ENCODE peak calls at places on chromosomes 5 and 9, in nine cellular contexts. One of them, this sample, is unnamed.
A peak's percentile ranks its signal among the peaks of the same experiment; 100 is the strongest.

GRCh38 chr5:93926831-93927600 is 185.6 kb upstream of the POU5F2 start:
- DNase-seq in A172: peak; percentile 10
- DNase-seq in effector CD4-positive, alpha-beta T cell: no peak
- DNase-seq in GM10248: no peak
- DNase-seq in stimulated activated CD8-positive, alpha-beta memory T cell treated with anti-CD3 and anti-CD28 coated beads, Interleukin-15, amount 100 ng/mL, for 1 hour: no peak
- DNase-seq in T-cell: no peak
- DNase-seq in ELF-1: peak; percentile 3
- DNase-seq in spleen: no peak
- DNase-seq in neural progenitor cell: no peak
- DNase-seq in this sample: no peak

GRCh38 chr5:148858547-148858946 is 32.1 kb downstream of the ADRB2 start:
- DNase-seq in A172: no peak
- DNase-seq in effector CD4-positive, alpha-beta T cell: no peak
- DNase-seq in GM10248: no peak
- DNase-seq in stimulated activated CD8-positive, alpha-beta memory T cell treated with anti-CD3 and anti-CD28 coated beads, Interleukin-15, amount 100 ng/mL, for 1 hour: no peak
- DNase-seq in T-cell: no peak
- DNase-seq in ELF-1: no peak
- DNase-seq in spleen: no peak
- DNase-seq in neural progenitor cell: no peak
- DNase-seq in this sample: no peak

GRCh38 chr9:30723656-30724055 is 1660.8 kb upstream of the ACO1 start:
- DNase-seq in A172: peak; percentile 1
- DNase-seq in effector CD4-positive, alpha-beta T cell: no peak
- DNase-seq in GM10248: no peak
- DNase-seq in stimulated activated CD8-positive, alpha-beta memory T cell treated with anti-CD3 and anti-CD28 coated beads, Interleukin-15, amount 100 ng/mL, for 1 hour: no peak
- DNase-seq in T-cell: no peak
- DNase-seq in ELF-1: no peak
- DNase-seq in spleen: no peak
- DNase-seq in neural progenitor cell: no peak
- DNase-seq in this sample: no peak

GRCh38 chr5:73938938-73939320 is 312.9 kb downstream of the ARHGEF28 start:
- DNase-seq in A172: no peak
- DNase-seq in effector CD4-positive, alpha-beta T cell: no peak
- DNase-seq in GM10248: no peak
- DNase-seq in stimulated activated CD8-positive, alpha-beta memory T cell treated with anti-CD3 and anti-CD28 coated beads, Interleukin-15, amount 100 ng/mL, for 1 hour: no peak
- DNase-seq in T-cell: no peak
- DNase-seq in ELF-1: no peak
- DNase-seq in spleen: no peak
- DNase-seq in neural progenitor cell: no peak
- DNase-seq in this sample: no peak

GRCh38 chr9:130262061-130262745 is 3.4 kb upstream of the HMCN2 start:
- DNase-seq in A172: no peak
- DNase-seq in effector CD4-positive, alpha-beta T cell: no peak
- DNase-seq in GM10248: no peak
- DNase-seq in stimulated activated CD8-positive, alpha-beta memory T cell treated with anti-CD3 and anti-CD28 coated beads, Interleukin-15, amount 100 ng/mL, for 1 hour: no peak
- DNase-seq in T-cell: no peak
- DNase-seq in ELF-1: no peak
- DNase-seq in spleen: peak; percentile 36
- DNase-seq in neural progenitor cell: no peak
- DNase-seq in this sample: no peak

GRCh38 chr5:159909126-159909525 is 7.2 kb upstream of the ADRA1B start:
- DNase-seq in A172: no peak
- DNase-seq in effector CD4-positive, alpha-beta T cell: no peak
- DNase-seq in GM10248: no peak
- DNase-seq in stimulated activated CD8-positive, alpha-beta memory T cell treated with anti-CD3 and anti-CD28 coated beads, Interleukin-15, amount 100 ng/mL, for 1 hour: no peak
- DNase-seq in T-cell: no peak
- DNase-seq in ELF-1: no peak
- DNase-seq in spleen: no peak
- DNase-seq in neural progenitor cell: no peak
- DNase-seq in this sample: no peak

GRCh38 chr5:156295434-156295833 is 31.5 kb upstream of the SGCD start:
- DNase-seq in A172: no peak
- DNase-seq in effector CD4-positive, alpha-beta T cell: no peak
- DNase-seq in GM10248: no peak
- DNase-seq in stimulated activated CD8-positive, alpha-beta memory T cell treated with anti-CD3 and anti-CD28 coated beads, Interleukin-15, amount 100 ng/mL, for 1 hour: no peak
- DNase-seq in T-cell: no peak
- DNase-seq in ELF-1: no peak
- DNase-seq in spleen: no peak
- DNase-seq in neural progenitor cell: no peak
- DNase-seq in this sample: no peak

GRCh38 chr9:136773386-136774044 is 9.2 kb upstream of the LCN15 start:
- DNase-seq in A172: no peak
- DNase-seq in effector CD4-positive, alpha-beta T cell: no peak
- DNase-seq in GM10248: peak; percentile 39
- DNase-seq in stimulated activated CD8-positive, alpha-beta memory T cell treated with anti-CD3 and anti-CD28 coated beads, Interleukin-15, amount 100 ng/mL, for 1 hour: no peak
- DNase-seq in T-cell: no peak
- DNase-seq in ELF-1: peak; percentile 78
- DNase-seq in spleen: peak; percentile 89
- DNase-seq in neural progenitor cell: peak; percentile 56
- DNase-seq in this sample: no peak

GRCh38 chr5:140611020-140611521 is 21.9 kb downstream of the CD14 start:
- DNase-seq in A172: no peak
- DNase-seq in effector CD4-positive, alpha-beta T cell: no peak
- DNase-seq in GM10248: no peak
- DNase-seq in stimulated activated CD8-positive, alpha-beta memory T cell treated with anti-CD3 and anti-CD28 coated beads, Interleukin-15, amount 100 ng/mL, for 1 hour: no peak
- DNase-seq in T-cell: no peak
- DNase-seq in ELF-1: peak; percentile 42
- DNase-seq in spleen: no peak
- DNase-seq in neural progenitor cell: no peak
- DNase-seq in this sample: no peak

GRCh38 chr5:41722359-41722950 is 147.8 kb downstream of the OXCT1 start:
- DNase-seq in A172: no peak
- DNase-seq in effector CD4-positive, alpha-beta T cell: no peak
- DNase-seq in GM10248: no peak
- DNase-seq in stimulated activated CD8-positive, alpha-beta memory T cell treated with anti-CD3 and anti-CD28 coated beads, Interleukin-15, amount 100 ng/mL, for 1 hour: no peak
- DNase-seq in T-cell: no peak
- DNase-seq in ELF-1: peak; percentile 1
- DNase-seq in spleen: no peak
- DNase-seq in neural progenitor cell: no peak
- DNase-seq in this sample: no peak

GRCh38 chr5:4868140-4868735 is 271.9 kb upstream of the ADAMTS16 start:
- DNase-seq in A172: peak; percentile 65
- DNase-seq in effector CD4-positive, alpha-beta T cell: peak; percentile 5
- DNase-seq in GM10248: peak; percentile 70
- DNase-seq in stimulated activated CD8-positive, alpha-beta memory T cell treated with anti-CD3 and anti-CD28 coated beads, Interleukin-15, amount 100 ng/mL, for 1 hour: no peak
- DNase-seq in T-cell: no peak
- DNase-seq in ELF-1: peak; percentile 64
- DNase-seq in spleen: no peak
- DNase-seq in neural progenitor cell: peak; percentile 79
- DNase-seq in this sample: peak; percentile 49

GRCh38 chr5:179258922-179259730 is 86.1 kb downstream of the ADAMTS2 start:
- DNase-seq in A172: peak; percentile 77
- DNase-seq in effector CD4-positive, alpha-beta T cell: no peak
- DNase-seq in GM10248: no peak
- DNase-seq in stimulated activated CD8-positive, alpha-beta memory T cell treated with anti-CD3 and anti-CD28 coated beads, Interleukin-15, amount 100 ng/mL, for 1 hour: no peak
- DNase-seq in T-cell: no peak
- DNase-seq in ELF-1: no peak
- DNase-seq in spleen: peak; percentile 72
- DNase-seq in neural progenitor cell: no peak
- DNase-seq in this sample: no peak

GRCh38 chr9:100426532-100427365 is at the start of gene MSANTD3:
- DNase-seq in A172: peak; percentile 87
- DNase-seq in effector CD4-positive, alpha-beta T cell: peak; percentile 31
- DNase-seq in GM10248: peak; percentile 84
- DNase-seq in stimulated activated CD8-positive, alpha-beta memory T cell treated with anti-CD3 and anti-CD28 coated beads, Interleukin-15, amount 100 ng/mL, for 1 hour: peak; percentile 6
- DNase-seq in T-cell: peak; percentile 24
- DNase-seq in ELF-1: peak; percentile 68
- DNase-seq in spleen: peak; percentile 92
- DNase-seq in neural progenitor cell: peak; percentile 93
- DNase-seq in this sample: no peak

GRCh38 chr5:127766556-127767335 is 63.6 kb downstream of the CCDC192 start:
- DNase-seq in A172: no peak
- DNase-seq in effector CD4-positive, alpha-beta T cell: no peak
- DNase-seq in GM10248: no peak
- DNase-seq in stimulated activated CD8-positive, alpha-beta memory T cell treated with anti-CD3 and anti-CD28 coated beads, Interleukin-15, amount 100 ng/mL, for 1 hour: no peak
- DNase-seq in T-cell: no peak
- DNase-seq in ELF-1: no peak
- DNase-seq in spleen: no peak
- DNase-seq in neural progenitor cell: no peak
- DNase-seq in this sample: no peak

GRCh38 chr9:134670042-134670525 is 28.5 kb downstream of the COL5A1 start:
- DNase-seq in A172: peak; percentile 95
- DNase-seq in effector CD4-positive, alpha-beta T cell: no peak
- DNase-seq in GM10248: no peak
- DNase-seq in stimulated activated CD8-positive, alpha-beta memory T cell treated with anti-CD3 and anti-CD28 coated beads, Interleukin-15, amount 100 ng/mL, for 1 hour: no peak
- DNase-seq in T-cell: no peak
- DNase-seq in ELF-1: peak; percentile 49
- DNase-seq in spleen: no peak
- DNase-seq in neural progenitor cell: no peak
- DNase-seq in this sample: no peak

GRCh38 chr5:960551-960950 is 48.1 kb upstream of the NKD2 start:
- DNase-seq in A172: no peak
- DNase-seq in effector CD4-positive, alpha-beta T cell: no peak
- DNase-seq in GM10248: no peak
- DNase-seq in stimulated activated CD8-positive, alpha-beta memory T cell treated with anti-CD3 and anti-CD28 coated beads, Interleukin-15, amount 100 ng/mL, for 1 hour: no peak
- DNase-seq in T-cell: no peak
- DNase-seq in ELF-1: no peak
- DNase-seq in spleen: peak; percentile 58
- DNase-seq in neural progenitor cell: no peak
- DNase-seq in this sample: no peak

GRCh38 chr9:85115473-85115872 is 445.9 kb downstream of the NTRK2 start:
- DNase-seq in A172: no peak
- DNase-seq in effector CD4-positive, alpha-beta T cell: no peak
- DNase-seq in GM10248: no peak
- DNase-seq in stimulated activated CD8-positive, alpha-beta memory T cell treated with anti-CD3 and anti-CD28 coated beads, Interleukin-15, amount 100 ng/mL, for 1 hour: no peak
- DNase-seq in T-cell: no peak
- DNase-seq in ELF-1: no peak
- DNase-seq in spleen: no peak
- DNase-seq in neural progenitor cell: no peak
- DNase-seq in this sample: no peak

GRCh38 chr5:171842777-171843053 is 57.1 kb downstream of the SMIM23 start:
- DNase-seq in A172: no peak
- DNase-seq in effector CD4-positive, alpha-beta T cell: no peak
- DNase-seq in GM10248: no peak
- DNase-seq in stimulated activated CD8-positive, alpha-beta memory T cell treated with anti-CD3 and anti-CD28 coated beads, Interleukin-15, amount 100 ng/mL, for 1 hour: no peak
- DNase-seq in T-cell: no peak
- DNase-seq in ELF-1: no peak
- DNase-seq in spleen: peak; percentile 41
- DNase-seq in neural progenitor cell: no peak
- DNase-seq in this sample: no peak

GRCh38 chr5:2297991-2298390 is 415.3 kb upstream of the IRX4 start:
- DNase-seq in A172: no peak
- DNase-seq in effector CD4-positive, alpha-beta T cell: no peak
- DNase-seq in GM10248: no peak
- DNase-seq in stimulated activated CD8-positive, alpha-beta memory T cell treated with anti-CD3 and anti-CD28 coated beads, Interleukin-15, amount 100 ng/mL, for 1 hour: no peak
- DNase-seq in T-cell: no peak
- DNase-seq in ELF-1: no peak
- DNase-seq in spleen: no peak
- DNase-seq in neural progenitor cell: no peak
- DNase-seq in this sample: no peak

GRCh38 chr9:93642961-93643360 is 66.6 kb downstream of the PHF2 start:
- DNase-seq in A172: peak; percentile 35
- DNase-seq in effector CD4-positive, alpha-beta T cell: no peak
- DNase-seq in GM10248: no peak
- DNase-seq in stimulated activated CD8-positive, alpha-beta memory T cell treated with anti-CD3 and anti-CD28 coated beads, Interleukin-15, amount 100 ng/mL, for 1 hour: no peak
- DNase-seq in T-cell: no peak
- DNase-seq in ELF-1: no peak
- DNase-seq in spleen: no peak
- DNase-seq in neural progenitor cell: no peak
- DNase-seq in this sample: no peak

GRCh38 chr9:5453673-5454072 is 3.3 kb downstream of the CD274 start:
- DNase-seq in A172: no peak
- DNase-seq in effector CD4-positive, alpha-beta T cell: no peak
- DNase-seq in GM10248: no peak
- DNase-seq in stimulated activated CD8-positive, alpha-beta memory T cell treated with anti-CD3 and anti-CD28 coated beads, Interleukin-15, amount 100 ng/mL, for 1 hour: no peak
- DNase-seq in T-cell: no peak
- DNase-seq in ELF-1: no peak
- DNase-seq in spleen: no peak
- DNase-seq in neural progenitor cell: no peak
- DNase-seq in this sample: no peak

GRCh38 chr5:156526081-156527017 is 199.4 kb downstream of the SGCD start:
- DNase-seq in A172: no peak
- DNase-seq in effector CD4-positive, alpha-beta T cell: no peak
- DNase-seq in GM10248: no peak
- DNase-seq in stimulated activated CD8-positive, alpha-beta memory T cell treated with anti-CD3 and anti-CD28 coated beads, Interleukin-15, amount 100 ng/mL, for 1 hour: no peak
- DNase-seq in T-cell: no peak
- DNase-seq in ELF-1: no peak
- DNase-seq in spleen: no peak
- DNase-seq in neural progenitor cell: no peak
- DNase-seq in this sample: no peak

GRCh38 chr5:1867815-1868143 is 14.9 kb downstream of the IRX4 start:
- DNase-seq in A172: no peak
- DNase-seq in effector CD4-positive, alpha-beta T cell: no peak
- DNase-seq in GM10248: no peak
- DNase-seq in stimulated activated CD8-positive, alpha-beta memory T cell treated with anti-CD3 and anti-CD28 coated beads, Interleukin-15, amount 100 ng/mL, for 1 hour: no peak
- DNase-seq in T-cell: no peak
- DNase-seq in ELF-1: no peak
- DNase-seq in spleen: no peak
- DNase-seq in neural progenitor cell: no peak
- DNase-seq in this sample: no peak

GRCh38 chr5:172795401-172795977 is 24.5 kb upstream of the DUSP1 start:
- DNase-seq in A172: peak; percentile 87
- DNase-seq in effector CD4-positive, alpha-beta T cell: no peak
- DNase-seq in GM10248: no peak
- DNase-seq in stimulated activated CD8-positive, alpha-beta memory T cell treated with anti-CD3 and anti-CD28 coated beads, Interleukin-15, amount 100 ng/mL, for 1 hour: no peak
- DNase-seq in T-cell: no peak
- DNase-seq in ELF-1: peak; percentile 61
- DNase-seq in spleen: no peak
- DNase-seq in neural progenitor cell: no peak
- DNase-seq in this sample: no peak

GRCh38 chr5:164353155-164353554 is 847.7 kb downstream of the MAT2B start:
- DNase-seq in A172: peak; percentile 37
- DNase-seq in effector CD4-positive, alpha-beta T cell: no peak
- DNase-seq in GM10248: no peak
- DNase-seq in stimulated activated CD8-positive, alpha-beta memory T cell treated with anti-CD3 and anti-CD28 coated beads, Interleukin-15, amount 100 ng/mL, for 1 hour: no peak
- DNase-seq in T-cell: no peak
- DNase-seq in ELF-1: no peak
- DNase-seq in spleen: no peak
- DNase-seq in neural progenitor cell: no peak
- DNase-seq in this sample: no peak

GRCh38 chr9:129231022-129231739 is 53.1 kb upstream of the IER5L start:
- DNase-seq in A172: no peak
- DNase-seq in effector CD4-positive, alpha-beta T cell: no peak
- DNase-seq in GM10248: no peak
- DNase-seq in stimulated activated CD8-positive, alpha-beta memory T cell treated with anti-CD3 and anti-CD28 coated beads, Interleukin-15, amount 100 ng/mL, for 1 hour: no peak
- DNase-seq in T-cell: no peak
- DNase-seq in ELF-1: no peak
- DNase-seq in spleen: peak; percentile 49
- DNase-seq in neural progenitor cell: no peak
- DNase-seq in this sample: no peak

GRCh38 chr9:122816163-122816867 is 12.1 kb downstream of the PDCL start:
- DNase-seq in A172: no peak
- DNase-seq in effector CD4-positive, alpha-beta T cell: peak; percentile 27
- DNase-seq in GM10248: no peak
- DNase-seq in stimulated activated CD8-positive, alpha-beta memory T cell treated with anti-CD3 and anti-CD28 coated beads, Interleukin-15, amount 100 ng/mL, for 1 hour: peak; percentile 17
- DNase-seq in T-cell: peak; percentile 28
- DNase-seq in ELF-1: no peak
- DNase-seq in spleen: peak; percentile 87
- DNase-seq in neural progenitor cell: no peak
- DNase-seq in this sample: no peak

GRCh38 chr5:78112931-78113330 is 181.6 kb downstream of the AP3B1 start:
- DNase-seq in A172: no peak
- DNase-seq in effector CD4-positive, alpha-beta T cell: no peak
- DNase-seq in GM10248: no peak
- DNase-seq in stimulated activated CD8-positive, alpha-beta memory T cell treated with anti-CD3 and anti-CD28 coated beads, Interleukin-15, amount 100 ng/mL, for 1 hour: no peak
- DNase-seq in T-cell: no peak
- DNase-seq in ELF-1: no peak
- DNase-seq in spleen: no peak
- DNase-seq in neural progenitor cell: peak; percentile 29
- DNase-seq in this sample: no peak

GRCh38 chr5:36638056-36638455 is 31.6 kb downstream of the SLC1A3 start:
- DNase-seq in A172: no peak
- DNase-seq in effector CD4-positive, alpha-beta T cell: no peak
- DNase-seq in GM10248: no peak
- DNase-seq in stimulated activated CD8-positive, alpha-beta memory T cell treated with anti-CD3 and anti-CD28 coated beads, Interleukin-15, amount 100 ng/mL, for 1 hour: no peak
- DNase-seq in T-cell: no peak
- DNase-seq in ELF-1: peak; percentile 71
- DNase-seq in spleen: no peak
- DNase-seq in neural progenitor cell: peak; percentile 7
- DNase-seq in this sample: no peak

GRCh38 chr5:85453026-85453349 is 1068.3 kb upstream of the EDIL3 start:
- DNase-seq in A172: peak; percentile 28
- DNase-seq in effector CD4-positive, alpha-beta T cell: no peak
- DNase-seq in GM10248: no peak
- DNase-seq in stimulated activated CD8-positive, alpha-beta memory T cell treated with anti-CD3 and anti-CD28 coated beads, Interleukin-15, amount 100 ng/mL, for 1 hour: no peak
- DNase-seq in T-cell: no peak
- DNase-seq in ELF-1: no peak
- DNase-seq in spleen: no peak
- DNase-seq in neural progenitor cell: no peak
- DNase-seq in this sample: no peak

GRCh38 chr9:110753734-110754231 is 85.2 kb downstream of the MUSK start:
- DNase-seq in A172: no peak
- DNase-seq in effector CD4-positive, alpha-beta T cell: no peak
- DNase-seq in GM10248: no peak
- DNase-seq in stimulated activated CD8-positive, alpha-beta memory T cell treated with anti-CD3 and anti-CD28 coated beads, Interleukin-15, amount 100 ng/mL, for 1 hour: no peak
- DNase-seq in T-cell: no peak
- DNase-seq in ELF-1: no peak
- DNase-seq in spleen: no peak
- DNase-seq in neural progenitor cell: no peak
- DNase-seq in this sample: no peak

This sample was measured in NCI-H1048.